ENCODE peak calls at places on chromosome 10, in five cellular contexts. One of them, this sample, is unnamed.

GRCh38 chr10:86290933-86291615 is 75.5 kb downstream of the GRID1 start:
- DNase-seq in colonic mucosa: peak; percentile 7
- DNase-seq in lung: no peak
- DNase-seq in IMR-90: no peak
- DNase-seq in mucosa of descending colon: no peak
- DNase-seq in this sample: no peak

GRCh38 chr10:122565766-122566206 is 5.2 kb downstream of the DMBT1 start:
- DNase-seq in colonic mucosa: peak; percentile 89
- DNase-seq in lung: peak; percentile 86
- DNase-seq in IMR-90: peak; percentile 79
- DNase-seq in mucosa of descending colon: no peak
- DNase-seq in this sample: peak; percentile 96

GRCh38 chr10:87816842-87817178 is 1.2 kb downstream of the ATAD1 start:
- DNase-seq in colonic mucosa: no peak
- DNase-seq in lung: no peak
- DNase-seq in IMR-90: no peak
- DNase-seq in mucosa of descending colon: no peak
- DNase-seq in this sample: no peak

GRCh38 chr10:127033116-127033515 is 127.9 kb downstream of the DOCK1 start:
- DNase-seq in colonic mucosa: no peak
- DNase-seq in lung: no peak
- DNase-seq in IMR-90: no peak
- DNase-seq in mucosa of descending colon: no peak
- DNase-seq in this sample: no peak

GRCh38 chr10:101767600-101767945 is 8.3 kb downstream of the FGF8 start:
- DNase-seq in colonic mucosa: no peak
- DNase-seq in lung: no peak
- DNase-seq in IMR-90: no peak
- DNase-seq in mucosa of descending colon: no peak
- DNase-seq in this sample: no peak

GRCh38 chr10:100872034-100872791 is 40.5 kb upstream of the SLF2 start:
- DNase-seq in colonic mucosa: peak; percentile 48
- DNase-seq in lung: no peak
- DNase-seq in IMR-90: peak; percentile 77
- DNase-seq in mucosa of descending colon: no peak
- DNase-seq in this sample: no peak

GRCh38 chr10:71033396-71033980 is 145.1 kb upstream of the PCBD1 start:
- DNase-seq in colonic mucosa: no peak
- DNase-seq in lung: no peak
- DNase-seq in IMR-90: no peak
- DNase-seq in mucosa of descending colon: no peak
- DNase-seq in this sample: no peak

GRCh38 chr10:33777223-33777622 is 442.8 kb upstream of the NRP1 start:
- DNase-seq in colonic mucosa: no peak
- DNase-seq in lung: no peak
- DNase-seq in IMR-90: no peak
- DNase-seq in mucosa of descending colon: no peak
- DNase-seq in this sample: no peak

GRCh38 chr10:36455481-36456119 is 669.8 kb upstream of the ANKRD30A start:
- DNase-seq in colonic mucosa: no peak
- DNase-seq in lung: no peak
- DNase-seq in IMR-90: peak; percentile 24
- DNase-seq in mucosa of descending colon: no peak
- DNase-seq in this sample: no peak

GRCh38 chr10:73097305-73097670 is 622 bp upstream of the P4HA1 start:
- DNase-seq in colonic mucosa: no peak
- DNase-seq in lung: no peak
- DNase-seq in IMR-90: no peak
- DNase-seq in mucosa of descending colon: no peak
- DNase-seq in this sample: no peak

GRCh38 chr10:80535671-80536360 is 1.9 kb upstream of the SH2D4B start:
- DNase-seq in colonic mucosa: peak; percentile 82
- DNase-seq in lung: peak; percentile 74
- DNase-seq in IMR-90: no peak
- DNase-seq in mucosa of descending colon: peak; percentile 90
- DNase-seq in this sample: peak; percentile 44

GRCh38 chr10:31657471-31657844 is 271.2 kb downstream of the ARHGAP12 start:
- DNase-seq in colonic mucosa: no peak
- DNase-seq in lung: no peak
- DNase-seq in IMR-90: no peak
- DNase-seq in mucosa of descending colon: no peak
- DNase-seq in this sample: no peak

GRCh38 chr10:68462536-68462935 is 9.2 kb downstream of the DNA2 start:
- DNase-seq in colonic mucosa: no peak
- DNase-seq in lung: no peak
- DNase-seq in IMR-90: no peak
- DNase-seq in mucosa of descending colon: no peak
- DNase-seq in this sample: no peak

GRCh38 chr10:31774291-31774900 is 154.2 kb downstream of the ARHGAP12 start:
- DNase-seq in colonic mucosa: no peak
- DNase-seq in lung: no peak
- DNase-seq in IMR-90: peak; percentile 35
- DNase-seq in mucosa of descending colon: no peak
- DNase-seq in this sample: no peak

GRCh38 chr10:117603081-117603480 is 60.5 kb downstream of the EMX2 start:
- DNase-seq in colonic mucosa: no peak
- DNase-seq in lung: no peak
- DNase-seq in IMR-90: no peak
- DNase-seq in mucosa of descending colon: no peak
- DNase-seq in this sample: no peak

GRCh38 chr10:70510453-70510852 is 31.9 kb downstream of the PALD1 start:
- DNase-seq in colonic mucosa: no peak
- DNase-seq in lung: no peak
- DNase-seq in IMR-90: no peak
- DNase-seq in mucosa of descending colon: no peak
- DNase-seq in this sample: no peak

GRCh38 chr10:103451871-103452713 is at the start of gene CALHM2:
- DNase-seq in colonic mucosa: peak; percentile 68
- DNase-seq in lung: peak; percentile 57
- DNase-seq in IMR-90: peak; percentile 41
- DNase-seq in mucosa of descending colon: peak; percentile 79
- DNase-seq in this sample: peak; percentile 60

GRCh38 chr10:77911535-77912123 is 14.9 kb downstream of the DLG5 start:
- DNase-seq in colonic mucosa: no peak
- DNase-seq in lung: no peak
- DNase-seq in IMR-90: peak; percentile 47
- DNase-seq in mucosa of descending colon: no peak
- DNase-seq in this sample: no peak
- TF ChIP-seq CTCF in colonic mucosa: no peak
- TF ChIP-seq CTCF in lung: no peak
- TF ChIP-seq CTCF in IMR-90: no peak
- TF ChIP-seq CTCF in mucosa of descending colon: no peak
- TF ChIP-seq CTCF in this sample: no peak

DNA sequence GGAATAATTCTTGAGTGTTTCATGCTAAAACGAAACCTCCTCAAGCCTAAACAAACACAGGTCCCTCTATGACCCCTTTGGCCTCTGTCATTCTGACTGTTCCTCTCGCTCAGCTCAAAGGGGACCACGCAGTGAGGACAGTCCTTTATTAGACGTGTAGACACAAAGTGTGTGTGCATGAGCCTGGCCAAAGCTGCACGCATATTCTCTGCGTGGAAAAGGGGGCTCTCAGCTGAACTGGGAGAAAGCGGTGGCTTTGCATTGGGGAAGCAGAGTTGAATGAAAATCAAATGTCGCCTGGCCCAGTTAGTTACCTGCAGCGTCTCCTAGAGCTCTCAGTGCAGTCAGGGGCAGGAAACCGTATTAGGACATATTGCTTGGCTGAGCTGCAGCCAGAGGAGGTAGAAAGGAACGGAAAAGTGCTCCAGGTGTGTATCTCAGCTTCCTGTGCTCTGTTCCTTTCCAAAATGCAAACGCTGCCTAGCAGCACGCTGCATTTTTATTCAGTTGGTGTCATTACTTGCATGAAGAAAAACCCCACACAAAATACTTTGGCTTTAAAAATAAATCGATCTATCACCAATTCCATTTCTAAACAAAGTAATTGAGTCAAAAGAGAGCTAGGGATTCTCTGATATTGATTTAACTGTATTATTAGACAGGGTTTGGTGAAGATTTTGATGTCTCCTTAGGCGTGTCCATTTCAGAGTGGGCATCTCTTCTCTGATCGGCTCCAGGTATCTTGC is 4.9 kb downstream of the GATA3 start:
- DNase-seq in colonic mucosa: no peak
- DNase-seq in lung: no peak
- DNase-seq in IMR-90: no peak
- DNase-seq in mucosa of descending colon: no peak
- DNase-seq in this sample: no peak
- H3K4me3 ChIP-seq in colonic mucosa: no peak overlapping the region
- H3K4me3 ChIP-seq in lung: no peak overlapping the region
- H3K4me3 ChIP-seq in IMR-90: no peak overlapping the region
- H3K4me3 ChIP-seq in mucosa of descending colon: no peak overlapping the region
- H3K4me3 ChIP-seq in this sample: no peak overlapping the region

DNA sequence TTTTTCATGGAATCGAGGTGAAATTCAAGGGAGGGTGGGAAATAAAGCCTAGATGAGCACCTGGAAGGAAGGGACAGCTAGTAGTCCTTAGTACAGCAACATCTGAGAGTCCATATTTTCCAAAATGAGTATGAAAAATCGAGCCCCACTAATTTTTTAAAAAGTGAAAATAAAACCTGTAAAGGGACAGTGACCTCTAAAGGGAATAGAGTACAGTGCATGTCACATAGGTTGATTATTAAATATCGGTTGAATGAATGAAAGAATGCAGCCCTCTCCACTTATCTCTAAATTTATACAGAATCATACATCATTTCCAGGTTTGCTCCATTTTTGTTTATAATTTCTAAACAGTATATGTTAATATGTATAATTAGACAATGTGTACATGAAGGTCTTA is 1088.5 kb upstream of the GHITM start:
- DNase-seq in colonic mucosa: no peak
- DNase-seq in lung: no peak
- DNase-seq in IMR-90: no peak
- DNase-seq in mucosa of descending colon: no peak
- DNase-seq in this sample: no peak
- TF ChIP-seq CTCF in colonic mucosa: no peak
- TF ChIP-seq CTCF in lung: no peak
- TF ChIP-seq CTCF in IMR-90: no peak
- TF ChIP-seq CTCF in mucosa of descending colon: no peak
- TF ChIP-seq CTCF in this sample: no peak

GRCh38 chr10:99533496-99534455 is 1.0 kb downstream of the NKX2-3 start:
- DNase-seq in colonic mucosa: no peak
- DNase-seq in lung: no peak
- DNase-seq in IMR-90: no peak
- DNase-seq in mucosa of descending colon: no peak
- DNase-seq in this sample: no peak

GRCh38 chr10:99534456-99534938 is 1.8 kb downstream of the NKX2-3 start:
- DNase-seq in colonic mucosa: no peak
- DNase-seq in lung: no peak
- DNase-seq in IMR-90: no peak
- DNase-seq in mucosa of descending colon: no peak
- DNase-seq in this sample: no peak

GRCh38 chr10:99532194-99532593 is 548 bp upstream of the NKX2-3 start:
- DNase-seq in colonic mucosa: no peak
- DNase-seq in lung: no peak
- DNase-seq in IMR-90: no peak
- DNase-seq in mucosa of descending colon: no peak
- DNase-seq in this sample: no peak

GRCh38 chr10:99531696-99532050 is 1.1 kb upstream of the NKX2-3 start:
- DNase-seq in colonic mucosa: no peak
- DNase-seq in lung: no peak
- DNase-seq in IMR-90: no peak
- DNase-seq in mucosa of descending colon: no peak
- DNase-seq in this sample: no peak

DNA sequence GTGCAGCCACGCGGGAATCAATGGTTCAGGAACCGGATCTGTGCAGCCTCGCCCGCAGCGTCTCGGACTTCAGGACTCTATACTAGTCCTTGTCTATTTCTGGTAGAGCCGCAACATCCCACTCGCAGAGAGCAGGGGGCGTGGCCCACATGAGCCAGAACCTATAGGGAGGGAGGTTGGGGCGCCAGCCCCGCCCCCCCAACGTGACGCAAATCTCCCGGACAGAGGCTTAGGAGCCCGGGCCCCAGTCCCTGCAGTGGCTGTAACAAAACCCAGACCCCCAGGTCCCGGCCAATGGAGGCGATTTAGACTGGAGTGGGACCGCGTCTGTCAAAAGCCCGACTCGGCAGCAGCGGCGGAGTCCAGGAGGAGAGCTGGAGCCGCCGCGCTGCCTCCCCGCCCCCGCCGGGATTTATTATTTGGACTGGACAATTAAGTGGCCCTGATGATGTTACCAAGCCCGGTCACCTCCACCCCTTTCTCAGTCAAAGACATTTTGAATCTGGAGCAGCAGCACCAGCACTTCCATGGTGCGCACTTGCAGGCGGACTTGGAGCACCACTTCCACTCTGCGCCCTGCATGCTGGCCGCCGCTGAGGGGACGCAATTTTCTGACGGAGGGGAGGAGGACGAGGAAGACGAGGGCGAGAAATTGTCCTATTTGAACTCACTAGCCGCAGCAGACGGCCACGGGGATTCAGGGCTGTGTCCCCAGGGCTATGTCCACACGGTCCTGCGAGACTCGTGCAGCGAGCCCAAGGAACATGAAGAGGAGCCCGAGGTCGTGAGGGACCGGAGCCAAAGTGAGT is at the start of gene NKX2-3:
- DNase-seq in colonic mucosa: peak; percentile 87
- DNase-seq in lung: peak; percentile 38
- DNase-seq in IMR-90: peak; percentile 46
- DNase-seq in mucosa of descending colon: peak; percentile 91
- DNase-seq in this sample: no peak
- H3K4me3 ChIP-seq in colonic mucosa: peak within 1 kb of the TSS; percentile 40
- H3K4me3 ChIP-seq in lung: no peak within 1 kb of the TSS
- H3K4me3 ChIP-seq in IMR-90: no peak within 1 kb of the TSS
- H3K4me3 ChIP-seq in mucosa of descending colon: peak within 1 kb of the TSS; percentile 15
- H3K4me3 ChIP-seq in this sample: no peak within 1 kb of the TSS

GRCh38 chr10:6151087-6151977 is 51.4 kb upstream of the PFKFB3 start:
- DNase-seq in colonic mucosa: peak; percentile 62
- DNase-seq in lung: peak; percentile 72
- DNase-seq in IMR-90: peak; percentile 69
- DNase-seq in mucosa of descending colon: peak; percentile 73
- DNase-seq in this sample: peak; percentile 92
- TF ChIP-seq CTCF in colonic mucosa: peak; percentile 55
- TF ChIP-seq CTCF in lung: peak; percentile 38
- TF ChIP-seq CTCF in IMR-90: peak; percentile 65
- TF ChIP-seq CTCF in mucosa of descending colon: peak; percentile 39
- TF ChIP-seq CTCF in this sample: no peak

GRCh38 chr10:132433671-132434340 is 36.8 kb downstream of the PWWP2B start:
- DNase-seq in colonic mucosa: no peak
- DNase-seq in lung: no peak
- DNase-seq in IMR-90: no peak
- DNase-seq in mucosa of descending colon: peak; percentile 54
- DNase-seq in this sample: no peak
- H3K4me3 ChIP-seq in colonic mucosa: no peak overlapping the region
- H3K4me3 ChIP-seq in lung: no peak overlapping the region
- H3K4me3 ChIP-seq in IMR-90: no peak overlapping the region
- H3K4me3 ChIP-seq in mucosa of descending colon: no peak overlapping the region
- H3K4me3 ChIP-seq in this sample: no peak overlapping the region

DNA sequence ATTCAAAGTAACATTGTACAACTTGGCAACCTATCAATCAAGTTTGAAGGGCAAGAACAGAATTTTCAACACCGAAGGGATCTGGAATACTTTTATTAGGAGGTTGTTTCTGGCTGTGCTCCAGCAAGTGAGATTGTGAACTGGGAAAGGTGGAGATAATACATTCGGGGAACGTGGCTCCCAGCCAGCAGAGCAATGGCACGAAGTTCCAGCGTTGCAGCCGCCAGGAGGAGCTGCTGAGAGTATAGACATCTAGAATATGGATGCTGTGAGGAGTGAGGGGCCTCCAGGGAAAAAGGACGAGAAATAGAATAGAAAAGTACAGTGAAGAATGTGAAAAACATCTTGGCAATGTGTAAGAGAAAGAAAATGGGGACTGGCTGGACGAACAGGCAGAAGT is 69.5 kb downstream of the TCERG1L start:
- DNase-seq in colonic mucosa: no peak
- DNase-seq in lung: no peak
- DNase-seq in IMR-90: no peak
- DNase-seq in mucosa of descending colon: no peak
- DNase-seq in this sample: no peak
- TF ChIP-seq CTCF in colonic mucosa: no peak
- TF ChIP-seq CTCF in lung: no peak
- TF ChIP-seq CTCF in IMR-90: no peak
- TF ChIP-seq CTCF in mucosa of descending colon: no peak
- TF ChIP-seq CTCF in this sample: no peak